ENCODE peak calls at places on chromosomes 13 and 19, in eight cellular contexts. G is mesenchymal stem cell, X is pancreas, A is Karpas-422, J is body of pancreas, N is gastrocnemius medialis, K is left ventricle myocardium inferior, Y is A549. F is an unnamed sample. For H3K4me1, the result is how much of the 10 kb centered on the place peaks cover.

GRCh38 chr13:37481858-37482227 is 116.7 kb downstream of the POSTN start:
- DNase-seq in G (no peak), X (no peak), A (no peak), J (no peak), N (no peak), K (no peak), Y (no peak), F (no peak)

GRCh38 chr19:307111-307531 is 15.9 kb upstream of the PLPP2 start:
- DNase-seq in G (no peak), X (no peak), A (no peak), J (no peak), N (no peak), K (no peak), Y (no peak), F (no peak)

GRCh38 chr19:12155324-12155723 is 1.2 kb downstream of the ZNF625 start:
- DNase-seq in G (peak), X (no peak), A (no peak), J (no peak), N (no peak), K (no peak), Y (no peak), F (no peak)

GRCh38 chr19:31054430-31054829 is 294.8 kb downstream of the TSHZ3 start:
- DNase-seq in G (peak), X (no peak), A (peak), J (no peak), N (no peak), K (peak), Y (peak), F (no peak)

GRCh38 chr19:11018179-11018578 is 57.3 kb downstream of the SMARCA4 start:
- DNase-seq in G (peak), X (no peak), A (no peak), J (no peak), N (no peak), K (no peak), Y (no peak), F (no peak)

GRCh38 chr13:100124265-100124664 is 35.4 kb downstream of the PCCA start:
- DNase-seq in G (no peak), X (no peak), A (no peak), J (no peak), N (no peak), K (no peak), Y (no peak), F (no peak)

GRCh38 chr13:27599845-27600553 is 20.3 kb downstream of the LNX2 start:
- DNase-seq in G (peak), X (no peak), A (no peak), J (no peak), N (peak), K (no peak), Y (no peak), F (no peak)

GRCh38 chr19:13920940-13921744 is 15.1 kb downstream of the CC2D1A start:
- DNase-seq in G (peak), X (no peak), A (peak), J (no peak), N (no peak), K (no peak), Y (peak), F (no peak)

GRCh38 chr13:58573742-58574141 is 942.2 kb downstream of the PCDH17 start:
- DNase-seq in G (no peak), X (no peak), A (no peak), J (no peak), N (no peak), K (no peak), Y (no peak), F (no peak)

GRCh38 chr19:57888494-57889231 is at the start of gene ZNF814:
- DNase-seq in G (peak), X (peak), A (peak), J (peak), N (peak), K (peak), Y (peak), F (peak)

GRCh38 chr13:106295971-106296370 is 239.5 kb downstream of the EFNB2 start:
- DNase-seq in G (no peak), X (no peak), A (no peak), J (no peak), N (no peak), K (no peak), Y (no peak), F (no peak)

DNA sequence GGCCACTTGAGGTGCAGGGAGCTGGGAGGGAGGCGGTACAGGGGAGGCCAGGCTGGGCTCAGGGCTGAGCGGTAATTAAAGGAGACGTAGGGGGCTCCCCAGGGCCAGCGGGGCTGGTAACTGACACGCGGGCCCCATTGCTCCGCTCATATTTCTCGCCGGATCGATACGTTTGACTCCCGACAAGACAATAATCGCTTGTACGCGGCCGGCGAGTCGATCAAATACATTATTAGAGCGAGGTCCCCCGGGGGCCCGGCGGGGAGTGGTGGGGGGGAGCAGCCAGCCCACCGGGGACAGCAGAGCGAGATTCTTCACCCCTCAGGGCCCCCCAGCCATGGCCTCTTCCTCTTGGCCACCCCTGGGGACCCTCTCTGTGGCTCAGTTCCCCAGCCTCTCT is 2.4 kb upstream of the POU2F2 start:
- DNase-seq in G (no peak), X (no peak), A (no peak), J (no peak), N (no peak), K (no peak), Y (no peak), F (no peak)
- H3K4me1 ChIP-seq in G (under half), X (under half), A (under half), J (under half), N (under half), K (under half), Y (under half), F (under half)

GRCh38 chr13:113305208-113305607 is 8.2 kb downstream of the LAMP1 start:
- DNase-seq in G (peak), X (no peak), A (no peak), J (no peak), N (peak), K (no peak), Y (no peak), F (no peak)
- H3K27ac ChIP-seq in G (no peak), X (no peak), A (no peak), J (no peak), N (peak), K (no peak), Y (no peak), F (no peak)

GRCh38 chr19:4058696-4059492 is 7.8 kb downstream of the ZBTB7A start:
- DNase-seq in G (no peak), X (no peak), A (no peak), J (no peak), N (peak), K (no peak), Y (no peak), F (no peak)
- H3K4me1 ChIP-seq in G (half or more), X (under half), A (under half), J (half or more), N (half or more), K (half or more), Y (half or more), F (half or more)

GRCh38 chr19:19149402-19149801 is 11.1 kb upstream of the TMEM161A start:
- DNase-seq in G (no peak), X (no peak), A (peak), J (no peak), N (no peak), K (no peak), Y (no peak), F (no peak)

GRCh38 chr19:19146865-19147264 is 8.6 kb upstream of the TMEM161A start:
- DNase-seq in G (no peak), X (no peak), A (no peak), J (no peak), N (no peak), K (no peak), Y (no peak), F (no peak)

GRCh38 chr19:19147344-19147743 is 9.1 kb upstream of the TMEM161A start:
- DNase-seq in G (no peak), X (no peak), A (no peak), J (no peak), N (no peak), K (no peak), Y (no peak), F (no peak)

GRCh38 chr19:19145281-19145999 is 7.2 kb upstream of the TMEM161A start:
- DNase-seq in G (no peak), X (peak), A (no peak), J (no peak), N (no peak), K (no peak), Y (no peak), F (no peak)

DNA sequence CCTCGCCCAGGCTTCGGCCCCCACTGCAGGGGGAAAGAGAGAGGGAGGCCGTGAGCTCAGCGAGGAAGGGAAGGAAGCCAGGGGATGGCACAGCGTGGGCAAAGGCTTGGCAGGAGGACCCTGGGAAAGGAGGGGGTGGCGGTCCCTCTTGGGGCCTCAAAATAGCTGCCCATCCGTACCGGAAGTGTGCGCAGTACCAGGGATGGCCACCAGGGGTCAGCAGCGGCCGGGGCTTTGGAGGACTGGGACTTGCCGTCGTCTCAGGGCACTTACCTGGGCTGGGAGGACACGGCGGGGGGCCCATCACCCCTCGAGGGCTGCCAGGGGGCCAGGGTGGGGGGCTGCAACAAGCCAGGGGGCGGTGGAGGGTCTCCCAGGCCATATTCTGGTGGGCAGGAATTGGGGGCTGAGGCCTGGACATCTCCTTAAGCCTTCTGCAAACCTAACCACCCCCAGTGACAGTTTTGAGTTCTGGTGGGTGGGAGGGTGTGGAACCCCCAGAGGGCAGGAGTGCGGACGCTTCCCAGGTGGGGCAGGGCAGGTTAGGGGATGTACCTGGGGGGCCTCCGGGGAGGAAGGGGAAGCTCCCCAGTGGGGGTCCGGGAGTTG is 7.8 kb upstream of the TMEM161A start:
- DNase-seq in G (peak), X (peak), A (peak), J (peak), N (peak), K (peak), Y (peak), F (peak)
- H3K27ac ChIP-seq in G (no peak), X (no peak), A (peak), J (no peak), N (no peak), K (peak), Y (peak), F (no peak)

GRCh38 chr13:31764556-31764955 is 25.2 kb downstream of the RXFP2 start:
- DNase-seq in G (no peak), X (no peak), A (no peak), J (no peak), N (no peak), K (no peak), Y (no peak), F (no peak)
- H3K4me1 ChIP-seq in G (under half), X (under half), A (under half), J (under half), N (under half), K (under half), Y (under half), F (under half)

GRCh38 chr13:98475521-98475920 is 101.4 kb downstream of the STK24 start:
- DNase-seq in G (peak), X (no peak), A (no peak), J (no peak), N (no peak), K (no peak), Y (no peak), F (no peak)

GRCh38 chr13:98474761-98475160 is 102.1 kb downstream of the STK24 start:
- DNase-seq in G (no peak), X (no peak), A (no peak), J (no peak), N (no peak), K (no peak), Y (no peak), F (no peak)

GRCh38 chr13:98473135-98473791 is 103.6 kb downstream of the STK24 start:
- DNase-seq in G (no peak), X (no peak), A (no peak), J (no peak), N (no peak), K (no peak), Y (no peak), F (no peak)

GRCh38 chr13:98473792-98474153 is 103.1 kb downstream of the STK24 start:
- DNase-seq in G (no peak), X (no peak), A (no peak), J (no peak), N (no peak), K (no peak), Y (no peak), F (no peak)

DNA sequence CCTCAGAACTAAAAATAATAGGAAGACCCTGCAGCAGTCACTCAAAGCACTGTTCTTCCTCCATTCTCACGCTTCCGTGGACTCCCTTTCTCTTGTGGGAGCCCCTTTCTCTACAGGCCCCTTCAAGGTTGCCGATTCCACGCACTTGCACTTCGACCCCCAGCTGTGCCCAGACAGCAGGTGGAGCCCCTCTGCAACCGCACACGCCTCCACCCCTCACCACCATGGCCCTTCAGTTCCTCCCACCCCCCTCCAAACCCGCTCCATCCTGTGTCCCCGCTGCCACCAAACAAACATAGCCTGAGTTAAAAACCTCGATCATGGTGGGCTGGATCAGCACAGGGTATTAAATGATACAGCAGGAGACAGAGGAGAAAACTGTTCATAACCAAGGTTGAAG is 102.6 kb downstream of the STK24 start:
- DNase-seq in G (no peak), X (no peak), A (no peak), J (no peak), N (no peak), K (no peak), Y (no peak), F (no peak)
- H3K27ac ChIP-seq in G (no peak), X (no peak), A (no peak), J (peak), N (no peak), K (peak), Y (no peak), F (no peak)